ENCODE peak calls at places on chromosomes 7 and 10, in ten cellular contexts. One of them, this sample, is unnamed. For H3K36me3 and H3K27me3, the result is how much of the 10 kb centered on the place peaks cover.

GRCh38 chr10:60757422-60757895 is 20.8 kb upstream of the CDK1 start:
- DNase-seq in astrocyte: no peak
- DNase-seq in Caco-2: peak
- DNase-seq in CD4-positive, alpha-beta memory T cell: no peak
- DNase-seq in GM23338: peak
- DNase-seq in body of pancreas: no peak
- DNase-seq in PC-3: peak
- DNase-seq in Karpas-422: no peak
- DNase-seq in hepatocyte: peak
- DNase-seq in psoas muscle: no peak
- DNase-seq in this sample: no peak

GRCh38 chr7:95718556-95719410 is 53.6 kb upstream of the DYNC1I1 start:
- DNase-seq in astrocyte: no peak
- DNase-seq in Caco-2: no peak
- DNase-seq in CD4-positive, alpha-beta memory T cell: no peak
- DNase-seq in GM23338: peak
- DNase-seq in body of pancreas: no peak
- DNase-seq in PC-3: peak
- DNase-seq in Karpas-422: peak
- DNase-seq in hepatocyte: no peak
- DNase-seq in psoas muscle: no peak
- DNase-seq in this sample: no peak

GRCh38 chr7:131284702-131285419 is 42.8 kb upstream of the MKLN1 start:
- DNase-seq in astrocyte: peak
- DNase-seq in Caco-2: no peak
- DNase-seq in CD4-positive, alpha-beta memory T cell: no peak
- DNase-seq in GM23338: no peak
- DNase-seq in body of pancreas: no peak
- DNase-seq in PC-3: no peak
- DNase-seq in Karpas-422: no peak
- DNase-seq in hepatocyte: peak
- DNase-seq in psoas muscle: peak
- DNase-seq in this sample: no peak

GRCh38 chr10:26311383-26311940 is 94.9 kb downstream of the GAD2 start:
- DNase-seq in astrocyte: no peak
- DNase-seq in Caco-2: peak
- DNase-seq in CD4-positive, alpha-beta memory T cell: no peak
- DNase-seq in GM23338: peak
- DNase-seq in body of pancreas: no peak
- DNase-seq in PC-3: no peak
- DNase-seq in Karpas-422: peak
- DNase-seq in hepatocyte: peak
- DNase-seq in psoas muscle: no peak
- DNase-seq in this sample: no peak

GRCh38 chr10:28973309-28973972 is 296.1 kb downstream of the BAMBI start:
- DNase-seq in astrocyte: no peak
- DNase-seq in Caco-2: no peak
- DNase-seq in CD4-positive, alpha-beta memory T cell: no peak
- DNase-seq in GM23338: no peak
- DNase-seq in body of pancreas: no peak
- DNase-seq in PC-3: no peak
- DNase-seq in Karpas-422: no peak
- DNase-seq in hepatocyte: no peak
- DNase-seq in psoas muscle: no peak
- DNase-seq in this sample: no peak

GRCh38 chr10:65570143-65571010 is 1355.5 kb upstream of the LRRTM3 start:
- DNase-seq in astrocyte: peak
- DNase-seq in Caco-2: peak
- DNase-seq in CD4-positive, alpha-beta memory T cell: no peak
- DNase-seq in GM23338: peak
- DNase-seq in body of pancreas: peak
- DNase-seq in PC-3: peak
- DNase-seq in Karpas-422: no peak
- DNase-seq in hepatocyte: peak
- DNase-seq in psoas muscle: peak
- DNase-seq in this sample: peak

GRCh38 chr7:149885191-149886017 is 11.6 kb downstream of the ATP6V0E2 start:
- DNase-seq in astrocyte: no peak
- DNase-seq in Caco-2: peak
- DNase-seq in CD4-positive, alpha-beta memory T cell: no peak
- DNase-seq in GM23338: peak
- DNase-seq in body of pancreas: no peak
- DNase-seq in PC-3: no peak
- DNase-seq in Karpas-422: no peak
- DNase-seq in hepatocyte: peak
- DNase-seq in psoas muscle: no peak
- DNase-seq in this sample: no peak

GRCh38 chr10:29035721-29036120 is 253.1 kb upstream of the LYZL1 start:
- DNase-seq in astrocyte: no peak
- DNase-seq in Caco-2: no peak
- DNase-seq in CD4-positive, alpha-beta memory T cell: no peak
- DNase-seq in GM23338: no peak
- DNase-seq in body of pancreas: no peak
- DNase-seq in PC-3: no peak
- DNase-seq in Karpas-422: no peak
- DNase-seq in hepatocyte: no peak
- DNase-seq in psoas muscle: no peak
- DNase-seq in this sample: no peak

GRCh38 chr10:102802920-102803534 is 34.2 kb downstream of the CYP17A1 start:
- DNase-seq in astrocyte: peak
- DNase-seq in Caco-2: no peak
- DNase-seq in CD4-positive, alpha-beta memory T cell: no peak
- DNase-seq in GM23338: peak
- DNase-seq in body of pancreas: peak
- DNase-seq in PC-3: peak
- DNase-seq in Karpas-422: no peak
- DNase-seq in hepatocyte: peak
- DNase-seq in psoas muscle: peak
- DNase-seq in this sample: peak

GRCh38 chr7:72101444-72101843 is 310.7 kb downstream of the CALN1 start:
- DNase-seq in astrocyte: no peak
- DNase-seq in Caco-2: no peak
- DNase-seq in CD4-positive, alpha-beta memory T cell: no peak
- DNase-seq in GM23338: no peak
- DNase-seq in body of pancreas: no peak
- DNase-seq in PC-3: no peak
- DNase-seq in Karpas-422: no peak
- DNase-seq in hepatocyte: no peak
- DNase-seq in psoas muscle: no peak
- DNase-seq in this sample: no peak

GRCh38 chr7:129052441-129052840 is 2.5 kb downstream of the TNPO3 start:
- DNase-seq in astrocyte: no peak
- DNase-seq in Caco-2: no peak
- DNase-seq in CD4-positive, alpha-beta memory T cell: no peak
- DNase-seq in GM23338: no peak
- DNase-seq in body of pancreas: no peak
- DNase-seq in PC-3: no peak
- DNase-seq in Karpas-422: no peak
- DNase-seq in hepatocyte: no peak
- DNase-seq in psoas muscle: no peak
- DNase-seq in this sample: no peak

GRCh38 chr7:129053938-129054437 is 923 bp downstream of the TNPO3 start:
- DNase-seq in astrocyte: peak
- DNase-seq in Caco-2: no peak
- DNase-seq in CD4-positive, alpha-beta memory T cell: peak
- DNase-seq in GM23338: no peak
- DNase-seq in body of pancreas: no peak
- DNase-seq in PC-3: no peak
- DNase-seq in Karpas-422: no peak
- DNase-seq in hepatocyte: peak
- DNase-seq in psoas muscle: no peak
- DNase-seq in this sample: no peak

GRCh38 chr7:129055294-129055816 is 444 bp upstream of the TNPO3 start:
- DNase-seq in astrocyte: no peak
- DNase-seq in Caco-2: no peak
- DNase-seq in CD4-positive, alpha-beta memory T cell: no peak
- DNase-seq in GM23338: no peak
- DNase-seq in body of pancreas: no peak
- DNase-seq in PC-3: no peak
- DNase-seq in Karpas-422: no peak
- DNase-seq in hepatocyte: no peak
- DNase-seq in psoas muscle: no peak
- DNase-seq in this sample: no peak

GRCh38 chr7:129054438-129055293 is at the start of gene TNPO3:
- DNase-seq in astrocyte: peak
- DNase-seq in Caco-2: peak
- DNase-seq in CD4-positive, alpha-beta memory T cell: peak
- DNase-seq in GM23338: peak
- DNase-seq in body of pancreas: peak
- DNase-seq in PC-3: peak
- DNase-seq in Karpas-422: peak
- DNase-seq in hepatocyte: peak
- DNase-seq in psoas muscle: peak
- DNase-seq in this sample: peak

DNA sequence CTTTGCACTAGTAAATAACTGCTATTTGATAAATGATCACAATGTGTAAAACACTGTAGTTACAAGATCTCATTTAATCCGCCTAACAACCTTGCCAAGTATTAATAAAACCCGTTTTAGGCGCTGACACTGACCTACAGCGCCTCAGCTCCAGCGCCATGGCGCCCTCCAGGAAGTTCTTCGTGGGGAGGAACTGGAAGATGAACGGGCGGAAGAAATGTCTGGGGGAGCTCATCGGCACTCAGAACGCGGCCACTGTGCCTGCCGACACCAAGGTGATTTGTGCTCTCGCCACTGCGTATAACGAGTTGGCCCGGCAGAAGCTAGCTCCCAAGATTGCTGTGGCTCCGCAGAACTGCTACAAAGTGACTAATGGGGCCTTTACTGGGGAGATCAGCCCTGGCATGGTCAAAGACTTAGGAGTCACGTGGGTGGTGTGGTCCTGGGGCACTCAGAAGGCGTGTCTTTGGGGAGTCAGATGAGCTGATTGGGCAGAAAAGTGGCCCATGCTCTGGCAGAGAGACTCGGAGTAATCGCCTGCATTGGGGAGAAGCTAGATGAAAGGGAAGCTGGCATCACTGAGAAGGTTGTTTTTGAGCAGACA is 1.1 kb upstream of the TNPO3 start:
- DNase-seq in astrocyte: no peak
- DNase-seq in Caco-2: no peak
- DNase-seq in CD4-positive, alpha-beta memory T cell: no peak
- DNase-seq in GM23338: no peak
- DNase-seq in body of pancreas: no peak
- DNase-seq in PC-3: no peak
- DNase-seq in Karpas-422: no peak
- DNase-seq in hepatocyte: no peak
- DNase-seq in psoas muscle: no peak
- DNase-seq in this sample: no peak
- H3K4me3 ChIP-seq in astrocyte: peak
- H3K4me3 ChIP-seq in Caco-2: no peak
- H3K4me3 ChIP-seq in CD4-positive, alpha-beta memory T cell: peak
- H3K4me3 ChIP-seq in GM23338: peak
- H3K4me3 ChIP-seq in body of pancreas: no peak
- H3K4me3 ChIP-seq in PC-3: peak
- H3K4me3 ChIP-seq in Karpas-422: peak
- H3K4me3 ChIP-seq in hepatocyte: no peak
- H3K4me3 ChIP-seq in psoas muscle: peak
- H3K4me3 ChIP-seq in this sample: peak

DNA sequence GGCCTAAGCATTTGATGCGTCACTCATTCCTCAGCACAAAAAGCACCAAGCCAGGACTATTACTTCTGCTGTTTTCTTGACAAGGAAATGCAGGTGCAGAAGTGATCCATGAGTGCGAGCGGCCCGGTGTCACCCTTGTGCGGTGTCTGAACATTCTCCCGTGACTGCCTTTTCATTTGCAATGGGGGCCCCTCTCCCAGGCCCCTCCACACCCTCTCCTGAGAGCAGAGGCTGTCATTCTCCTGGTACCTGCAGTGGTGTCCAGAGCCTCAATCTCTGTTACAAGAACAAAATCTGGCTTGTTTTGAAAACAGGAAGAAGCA is 213.0 kb downstream of the DIP2C start:
- DNase-seq in astrocyte: no peak
- DNase-seq in Caco-2: no peak
- DNase-seq in CD4-positive, alpha-beta memory T cell: no peak
- DNase-seq in GM23338: no peak
- DNase-seq in body of pancreas: no peak
- DNase-seq in PC-3: no peak
- DNase-seq in Karpas-422: no peak
- DNase-seq in hepatocyte: no peak
- DNase-seq in psoas muscle: no peak
- DNase-seq in this sample: no peak
- H3K36me3 ChIP-seq in astrocyte: under half
- H3K36me3 ChIP-seq in Caco-2: under half
- H3K36me3 ChIP-seq in CD4-positive, alpha-beta memory T cell: under half
- H3K36me3 ChIP-seq in GM23338: under half
- H3K36me3 ChIP-seq in body of pancreas: under half
- H3K36me3 ChIP-seq in PC-3: under half
- H3K36me3 ChIP-seq in Karpas-422: under half
- H3K36me3 ChIP-seq in hepatocyte: under half
- H3K36me3 ChIP-seq in psoas muscle: under half
- H3K36me3 ChIP-seq in this sample: under half

DNA sequence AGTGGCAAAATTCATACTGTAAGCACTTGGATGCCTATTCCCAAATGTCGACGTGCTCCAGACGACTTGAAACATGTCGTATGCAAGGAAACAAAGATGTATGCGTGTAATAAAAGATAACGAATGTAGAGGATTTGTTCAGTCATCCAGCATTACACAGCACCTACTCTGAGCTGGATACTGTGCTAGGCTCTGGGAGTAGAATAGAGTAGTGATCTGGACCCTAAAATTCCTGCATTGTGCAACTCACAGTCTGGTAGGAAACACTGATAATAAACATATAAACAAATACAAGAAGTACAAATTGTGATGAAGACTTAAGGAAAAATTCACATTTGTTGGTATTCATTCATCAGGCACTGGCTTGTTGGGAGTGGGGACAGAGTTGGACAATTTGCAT is 5.7 kb upstream of the TBX20 start:
- DNase-seq in astrocyte: no peak
- DNase-seq in Caco-2: no peak
- DNase-seq in CD4-positive, alpha-beta memory T cell: no peak
- DNase-seq in GM23338: no peak
- DNase-seq in body of pancreas: no peak
- DNase-seq in PC-3: no peak
- DNase-seq in Karpas-422: no peak
- DNase-seq in hepatocyte: no peak
- DNase-seq in psoas muscle: no peak
- DNase-seq in this sample: no peak
- H3K27me3 ChIP-seq in astrocyte: half or more
- H3K27me3 ChIP-seq in Caco-2: under half
- H3K27me3 ChIP-seq in CD4-positive, alpha-beta memory T cell: half or more
- H3K27me3 ChIP-seq in GM23338: half or more
- H3K27me3 ChIP-seq in body of pancreas: under half
- H3K27me3 ChIP-seq in PC-3: under half
- H3K27me3 ChIP-seq in Karpas-422: under half
- H3K27me3 ChIP-seq in hepatocyte: half or more
- H3K27me3 ChIP-seq in psoas muscle: under half
- H3K27me3 ChIP-seq in this sample: under half

DNA sequence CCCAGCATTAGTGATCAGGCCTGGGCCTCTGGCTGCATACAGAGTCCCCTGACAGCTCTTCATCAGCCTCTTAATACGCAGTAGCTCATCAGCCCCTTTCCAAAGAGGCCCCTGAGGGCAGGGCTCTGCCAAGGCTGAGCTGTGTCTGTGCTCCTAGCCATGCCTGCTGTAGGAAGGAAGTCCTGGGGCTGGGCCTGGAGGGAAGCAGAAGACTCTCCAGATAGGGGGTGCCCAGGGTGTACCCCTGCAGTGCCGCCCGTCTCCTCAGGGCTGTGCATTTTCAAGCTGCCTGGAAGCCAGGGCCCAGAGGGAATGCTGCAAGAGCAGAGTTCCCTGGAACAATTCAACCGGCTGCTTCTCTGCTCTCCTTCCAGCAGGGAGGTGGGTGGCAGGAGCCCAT is 7.3 kb upstream of the RET start:
- DNase-seq in astrocyte: no peak
- DNase-seq in Caco-2: no peak
- DNase-seq in CD4-positive, alpha-beta memory T cell: no peak
- DNase-seq in GM23338: no peak
- DNase-seq in body of pancreas: no peak
- DNase-seq in PC-3: no peak
- DNase-seq in Karpas-422: no peak
- DNase-seq in hepatocyte: no peak
- DNase-seq in psoas muscle: no peak
- DNase-seq in this sample: no peak
- H3K4me3 ChIP-seq in astrocyte: no peak
- H3K4me3 ChIP-seq in Caco-2: no peak
- H3K4me3 ChIP-seq in CD4-positive, alpha-beta memory T cell: no peak
- H3K4me3 ChIP-seq in GM23338: no peak
- H3K4me3 ChIP-seq in body of pancreas: no peak
- H3K4me3 ChIP-seq in PC-3: no peak
- H3K4me3 ChIP-seq in Karpas-422: no peak
- H3K4me3 ChIP-seq in hepatocyte: no peak
- H3K4me3 ChIP-seq in psoas muscle: no peak
- H3K4me3 ChIP-seq in this sample: no peak

This sample was measured in MG63.